ENCODE peak calls at places on chromosomes 2 and 18, in ten cellular contexts. R, I, D, M, T, L, A, Z, S and Q are unnamed samples.

GRCh38 chr2:106745468-106745867 is 140.5 kb downstream of the ST6GAL2 start:
- DNase-seq in S (no peak), I (no peak), L (no peak), A (no peak), D (no peak), T (no peak), M (peak; percentile 56), Z (peak; percentile 63), R (no peak), Q (no peak)

GRCh38 chr2:72988726-72989273 is 71.5 kb downstream of the EMX1 start:
- DNase-seq in M (no peak), L (no peak), D (no peak), I (peak; percentile 47), A (no peak), R (no peak), Z (peak; percentile 52), S (peak; percentile 2), T (no peak), Q (no peak)

GRCh38 chr2:58512878-58513277 is 271.8 kb upstream of the FANCL start:
- DNase-seq in A (peak; percentile 44), L (no peak), I (no peak), D (no peak), T (no peak), Z (no peak), R (no peak), M (no peak), S (no peak), Q (no peak)

GRCh38 chr2:71849603-71850305 is 297.9 kb downstream of the CYP26B1 start:
- DNase-seq in Z (no peak), S (no peak), D (no peak), M (no peak), T (no peak), R (no peak), L (no peak), A (no peak), I (no peak), Q (no peak)

GRCh38 chr2:98910349-98911125 is 25.5 kb downstream of the CRACDL start:
- DNase-seq in M (no peak), R (no peak), I (peak; percentile 29), L (peak; percentile 20), A (no peak), Z (peak; percentile 48), D (no peak), S (no peak), T (no peak), Q (no peak)

GRCh38 chr2:80167284-80167808 is 137.2 kb downstream of the LRRTM1 start:
- DNase-seq in D (no peak), T (no peak), A (no peak), M (no peak), S (no peak), L (no peak), I (no peak), R (no peak), Z (no peak), Q (no peak)

GRCh38 chr2:74585406-74586182 is 31.1 kb downstream of the DOK1 start:
- DNase-seq in Z (no peak), L (no peak), M (no peak), I (no peak), T (no peak), R (no peak), S (peak; percentile 26), D (no peak), A (no peak), Q (no peak)

GRCh38 chr18:30971338-30971956 is 71.1 kb downstream of the DSC3 start:
- DNase-seq in L (no peak), R (no peak), T (peak; percentile 12), S (no peak), I (no peak), A (peak; percentile 65), Z (no peak), M (peak; percentile 14), D (no peak), Q (peak; percentile 37)

GRCh38 chr2:55809875-55810620 is 113.5 kb downstream of the EFEMP1 start:
- DNase-seq in S (no peak), L (no peak), R (no peak), D (no peak), M (no peak), I (no peak), T (no peak), A (peak; percentile 20), Z (peak; percentile 76), Q (no peak)

GRCh38 chr18:71374294-71374693 is 1085.4 kb downstream of the SOCS6 start:
- DNase-seq in L (no peak), I (no peak), T (no peak), A (no peak), S (no peak), Z (no peak), M (no peak), R (no peak), D (no peak), Q (no peak)

GRCh38 chr2:223644116-223644515 is 42.0 kb upstream of the SCG2 start:
- DNase-seq in R (no peak), L (no peak), A (no peak), T (no peak), S (no peak), M (no peak), D (no peak), Z (no peak), I (no peak), Q (peak; percentile 38)

GRCh38 chr2:223642496-223642895 is 40.3 kb upstream of the SCG2 start:
- DNase-seq in D (no peak), A (no peak), L (no peak), R (no peak), T (no peak), S (no peak), Z (no peak), M (no peak), I (no peak), Q (no peak)

GRCh38 chr2:223635080-223635479 is 32.9 kb upstream of the SCG2 start:
- DNase-seq in R (no peak), I (no peak), M (no peak), L (no peak), D (no peak), Z (no peak), A (no peak), S (no peak), T (no peak), Q (no peak)

GRCh38 chr2:223643310-223643709 is 41.1 kb upstream of the SCG2 start:
- DNase-seq in T (no peak), A (no peak), M (no peak), Z (no peak), I (no peak), L (no peak), R (no peak), S (no peak), D (no peak), Q (no peak)

DNA sequence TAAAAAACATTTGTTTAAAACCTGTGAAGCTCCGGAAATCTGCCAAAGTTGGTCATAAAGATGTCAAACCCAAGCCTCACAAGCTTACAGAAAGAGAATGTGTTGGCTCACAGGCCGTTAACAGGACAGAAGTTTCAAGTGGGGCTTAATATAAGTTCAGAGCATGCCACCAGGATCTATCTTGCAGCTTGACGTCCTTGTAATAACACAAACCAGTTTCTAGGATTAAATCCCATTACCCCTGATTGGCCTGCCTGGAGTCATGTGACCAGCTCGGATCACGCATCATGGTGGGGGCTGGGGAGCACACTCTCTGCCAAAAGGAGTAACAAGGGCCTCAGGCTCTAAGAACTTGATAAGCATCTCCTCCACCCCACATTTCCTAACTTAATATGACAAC is 38.9 kb upstream of the SCG2 start:
- DNase-seq in M (peak; percentile 14), I (no peak), S (no peak), A (no peak), L (no peak), Z (no peak), T (peak; percentile 35), D (no peak), R (no peak), Q (no peak)
- TF ChIP-seq POLR2AphosphoS5 in M (no peak), I (no peak), S (no peak), A (no peak), L (no peak), Z (peak; percentile 66), T (no peak), D (no peak), R (no peak), Q (no peak)

DNA sequence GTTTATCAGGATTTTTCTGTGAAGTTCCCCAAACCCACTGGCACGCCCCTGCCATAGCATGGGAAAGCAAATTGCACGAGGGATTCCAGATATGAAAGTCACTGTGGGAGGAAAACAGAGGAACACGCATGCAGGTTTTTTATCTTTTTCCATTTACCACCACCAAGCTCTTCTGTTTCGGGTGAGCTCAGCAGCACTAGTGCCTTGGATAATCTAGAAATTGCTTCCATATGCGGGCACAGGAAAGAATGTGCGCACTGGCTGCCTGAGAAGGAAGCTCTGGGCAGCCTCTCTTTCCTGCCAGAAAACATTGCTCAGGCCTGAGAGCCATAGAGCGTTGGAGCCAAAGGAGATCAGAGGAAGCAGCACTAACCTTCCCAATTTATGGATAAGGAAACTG is 66.0 kb upstream of the WIPF1 start:
- DNase-seq in L (no peak), S (no peak), M (peak; percentile 68), D (no peak), A (no peak), R (no peak), I (no peak), T (no peak), Z (peak; percentile 71), Q (peak; percentile 68)
- TF ChIP-seq POLR2AphosphoS5 in L (no peak), S (no peak), M (peak; percentile 60), D (no peak), A (no peak), R (no peak), I (no peak), T (no peak), Z (no peak), Q (no peak)

GRCh38 chr2:54725343-54726099 is 2.1 kb downstream of the EML6 start:
- DNase-seq in S (no peak), D (no peak), Z (no peak), T (no peak), I (no peak), R (no peak), A (peak; percentile 35), M (peak; percentile 22), L (no peak), Q (no peak)

GRCh38 chr2:54724150-54724559 is 693 bp downstream of the EML6 start:
- DNase-seq in M (no peak), I (no peak), D (no peak), T (no peak), L (no peak), R (no peak), A (no peak), Z (no peak), S (no peak), Q (peak; percentile 57)

GRCh38 chr2:54724560-54725342 is 1.3 kb downstream of the EML6 start:
- DNase-seq in D (no peak), T (peak; percentile 21), R (no peak), A (peak; percentile 53), L (peak; percentile 38), I (peak; percentile 89), Z (peak; percentile 67), S (peak; percentile 27), M (peak; percentile 81), Q (no peak)

GRCh38 chr2:54722641-54723299 is 692 bp upstream of the EML6 start:
- DNase-seq in L (no peak), R (no peak), D (no peak), M (no peak), T (no peak), I (no peak), A (peak; percentile 30), S (no peak), Z (no peak), Q (no peak)

GRCh38 chr2:54723300-54724149 is at the start of gene EML6:
- DNase-seq in L (peak; percentile 98), D (peak; percentile 94), M (peak; percentile 98), I (peak; percentile 100), A (peak; percentile 100), R (peak; percentile 89), Z (peak; percentile 99), S (peak; percentile 99), T (peak; percentile 96), Q (peak; percentile 99)
- TF ChIP-seq POLR2AphosphoS5 in L (peak; percentile 90), D (no peak), M (peak; percentile 92), I (peak; percentile 84), A (peak; percentile 89), R (no peak), Z (peak; percentile 71), S (peak; percentile 70), T (peak; percentile 59), Q (peak; percentile 67)

GRCh38 chr2:6800553-6800952 is 65.2 kb downstream of the CMPK2 start:
- DNase-seq in A (no peak), S (no peak), T (no peak), D (no peak), L (no peak), R (no peak), Z (no peak), I (no peak), M (no peak), Q (no peak)
- TF ChIP-seq POLR2AphosphoS5 in A (no peak), S (no peak), T (no peak), D (no peak), L (no peak), R (no peak), Z (no peak), I (no peak), M (no peak), Q (no peak)